ENCODE peak calls at places on chromosomes 13 and 19, in six cellular contexts. K, S, N, O, P and A are unnamed samples.

GRCh38 chr13:50224534-50224933 is 209.3 kb downstream of the KCNRG start:
- DNase-seq in K (no peak), S (no peak), N (peak), O (no peak), P (no peak), A (no peak)

GRCh38 chr13:110245421-110245899 is 61.5 kb downstream of the COL4A1 start:
- DNase-seq in K (peak), S (no peak), N (peak), O (peak), P (peak), A (no peak)

GRCh38 chr13:106110241-106110855 is 425.1 kb downstream of the EFNB2 start:
- DNase-seq in K (no peak), S (no peak), N (no peak), O (no peak), P (no peak), A (no peak)

GRCh38 chr19:20422616-20423205 is 142.9 kb downstream of the ZNF737 start:
- DNase-seq in K (no peak), S (no peak), N (peak), O (peak), P (no peak), A (no peak)

GRCh38 chr19:6065685-6066365 is 44.5 kb downstream of the RFX2 start:
- DNase-seq in K (peak), S (no peak), N (peak), O (no peak), P (peak), A (no peak)

GRCh38 chr19:23311551-23311950 is 61.4 kb upstream of the ZNF724 start:
- DNase-seq in K (no peak), S (no peak), N (no peak), O (no peak), P (no peak), A (no peak)

GRCh38 chr19:7905298-7905697 is 1.6 kb downstream of the MAP2K7 start:
- DNase-seq in K (no peak), S (no peak), N (no peak), O (no peak), P (no peak), A (no peak)

GRCh38 chr19:934865-935422 is 9.1 kb downstream of the ARID3A start:
- DNase-seq in K (peak), S (peak), N (peak), O (no peak), P (peak), A (no peak)

GRCh38 chr13:44904982-44905381 is 84.3 kb downstream of the NUFIP1 start:
- DNase-seq in K (peak), S (no peak), N (peak), O (no peak), P (peak), A (no peak)

GRCh38 chr19:4318460-4318859 is 14.1 kb downstream of the FSD1 start:
- DNase-seq in K (no peak), S (no peak), N (no peak), O (no peak), P (no peak), A (no peak)

GRCh38 chr13:42720116-42720857 is 61.1 kb upstream of the FAM216B start:
- DNase-seq in K (no peak), S (no peak), N (peak), O (no peak), P (peak), A (peak)

GRCh38 chr19:35349614-35350521 is 2.2 kb downstream of the FFAR1 start:
- DNase-seq in K (no peak), S (peak), N (no peak), O (no peak), P (no peak), A (no peak)

GRCh38 chr13:93690139-93690538 is 463.5 kb downstream of the GPC6 start:
- DNase-seq in K (no peak), S (no peak), N (peak), O (no peak), P (no peak), A (no peak)

GRCh38 chr13:106533101-106533939 is 2.1 kb downstream of the EFNB2 start:
- DNase-seq in K (peak), S (peak), N (peak), O (peak), P (peak), A (peak)

GRCh38 chr13:99039718-99040280 is 61.9 kb upstream of the DOCK9 start:
- DNase-seq in K (no peak), S (no peak), N (no peak), O (no peak), P (no peak), A (no peak)

GRCh38 chr13:93496985-93497673 is 270.5 kb downstream of the GPC6 start:
- DNase-seq in K (no peak), S (no peak), N (peak), O (peak), P (no peak), A (no peak)

GRCh38 chr19:55553217-55554182 is 8.2 kb upstream of the SBK3 start:
- DNase-seq in K (no peak), S (no peak), N (no peak), O (no peak), P (no peak), A (no peak)

GRCh38 chr13:26050568-26051230 is 1.1 kb downstream of the SHISA2 start:
- DNase-seq in K (no peak), S (peak), N (peak), O (peak), P (no peak), A (no peak)

GRCh38 chr13:36818483-36819063 is 449 bp upstream of the RFXAP start:
- DNase-seq in K (no peak), S (no peak), N (peak), O (no peak), P (no peak), A (no peak)

GRCh38 chr13:68261105-68261504 is 1031.0 kb upstream of the PCDH9 start:
- DNase-seq in K (no peak), S (no peak), N (no peak), O (no peak), P (no peak), A (no peak)

GRCh38 chr19:1911995-1912394 is 6.8 kb downstream of the ADAT3 start:
- DNase-seq in K (no peak), S (peak), N (no peak), O (no peak), P (no peak), A (no peak)

GRCh38 chr19:43820098-43820860 is 6.8 kb upstream of the ZNF283 start:
- DNase-seq in K (peak), S (no peak), N (peak), O (peak), P (peak), A (no peak)

GRCh38 chr19:21328402-21328801 is 808 bp downstream of the ZNF708 start:
- DNase-seq in K (no peak), S (no peak), N (no peak), O (no peak), P (no peak), A (no peak)

GRCh38 chr13:66117573-66117972 is 1112.6 kb downstream of the PCDH9 start:
- DNase-seq in K (no peak), S (no peak), N (no peak), O (no peak), P (no peak), A (no peak)

GRCh38 chr19:50897612-50898011 is 13.6 kb downstream of the KLK4 start:
- DNase-seq in K (no peak), S (no peak), N (no peak), O (no peak), P (no peak), A (no peak)

GRCh38 chr13:108322206-108322824 is 52.8 kb downstream of the TNFSF13B start:
- DNase-seq in K (no peak), S (no peak), N (peak), O (no peak), P (no peak), A (no peak)

GRCh38 chr13:97339019-97339988 is 94.7 kb upstream of the RAP2A start:
- DNase-seq in K (peak), S (peak), N (peak), O (no peak), P (peak), A (no peak)

GRCh38 chr13:114046447-114046846 is 72.6 kb upstream of the C13orf46 start:
- DNase-seq in K (no peak), S (no peak), N (no peak), O (no peak), P (no peak), A (no peak)

GRCh38 chr13:114042066-114042815 is 68.4 kb upstream of the C13orf46 start:
- DNase-seq in K (no peak), S (no peak), N (no peak), O (no peak), P (no peak), A (no peak)

GRCh38 chr13:114045113-114045735 is 71.3 kb upstream of the C13orf46 start:
- DNase-seq in K (no peak), S (no peak), N (no peak), O (no peak), P (no peak), A (no peak)

GRCh38 chr13:114043421-114044053 is 69.7 kb upstream of the C13orf46 start:
- DNase-seq in K (peak), S (no peak), N (peak), O (peak), P (peak), A (no peak)

DNA sequence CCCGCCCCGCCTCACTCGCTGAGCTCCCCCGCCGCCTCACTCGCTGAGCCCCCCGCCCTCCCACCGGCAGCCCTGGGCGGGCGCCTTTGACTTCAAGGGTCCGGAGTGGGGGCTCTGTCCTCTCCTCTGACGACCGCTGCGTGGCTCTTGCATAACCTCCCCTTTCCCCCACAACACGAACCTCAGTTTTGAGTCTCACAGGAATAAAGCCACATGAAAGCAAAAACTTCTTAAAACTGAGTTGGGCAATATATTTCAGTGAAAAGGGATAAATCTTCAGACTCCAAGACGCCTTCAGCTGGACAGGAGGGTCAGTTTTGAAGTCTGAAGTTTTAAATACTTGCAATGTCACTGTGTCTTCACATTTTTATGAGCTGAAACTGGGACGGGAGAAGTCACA is 70.6 kb upstream of the C13orf46 start:
- DNase-seq in K (no peak), S (no peak), N (peak), O (no peak), P (peak), A (no peak)
- TF ChIP-seq CTCF in K (no peak), S (no peak), N (no peak), O (no peak), P (no peak), A (no peak)

GRCh38 chr19:18001837-18002345 is 6.1 kb upstream of the ARRDC2 start:
- DNase-seq in K (no peak), S (peak), N (no peak), O (no peak), P (no peak), A (no peak)
- H3K4me3 ChIP-seq in K (peak), S (peak), N (peak), O (peak), P (peak), A (peak)

GRCh38 chr13:31367410-31367809 is 167.6 kb downstream of the B3GLCT start:
- DNase-seq in K (no peak), S (no peak), N (no peak), O (no peak), P (no peak), A (no peak)
- TF ChIP-seq CTCF in K (no peak), S (no peak), N (no peak), O (no peak), P (no peak), A (no peak)

GRCh38 chr13:83516781-83517180 is 365.5 kb downstream of the SLITRK1 start:
- DNase-seq in K (no peak), S (peak), N (no peak), O (no peak), P (no peak), A (no peak)

DNA sequence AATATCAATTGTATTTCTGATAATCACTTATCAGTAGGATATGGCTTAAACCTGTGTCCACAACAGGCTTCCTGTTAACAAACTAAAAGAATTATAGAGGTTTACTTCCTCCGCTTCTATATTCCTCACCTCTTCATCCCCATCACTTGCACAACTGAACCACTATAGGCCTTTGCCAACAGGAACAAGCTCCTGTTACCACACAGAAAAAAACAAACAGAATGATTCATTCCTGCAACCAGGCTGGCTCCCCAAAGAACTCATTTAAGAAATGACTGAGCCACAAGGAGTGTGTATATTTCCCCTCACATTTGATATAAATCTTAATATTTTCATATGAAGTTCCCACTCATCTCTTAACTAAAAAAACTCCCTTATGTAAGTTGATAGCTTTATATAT is 367.0 kb downstream of the SLITRK1 start:
- DNase-seq in K (no peak), S (no peak), N (peak), O (no peak), P (no peak), A (no peak)
- H3K4me3 ChIP-seq in K (no peak), S (no peak), N (no peak), O (no peak), P (no peak), A (no peak)

DNA sequence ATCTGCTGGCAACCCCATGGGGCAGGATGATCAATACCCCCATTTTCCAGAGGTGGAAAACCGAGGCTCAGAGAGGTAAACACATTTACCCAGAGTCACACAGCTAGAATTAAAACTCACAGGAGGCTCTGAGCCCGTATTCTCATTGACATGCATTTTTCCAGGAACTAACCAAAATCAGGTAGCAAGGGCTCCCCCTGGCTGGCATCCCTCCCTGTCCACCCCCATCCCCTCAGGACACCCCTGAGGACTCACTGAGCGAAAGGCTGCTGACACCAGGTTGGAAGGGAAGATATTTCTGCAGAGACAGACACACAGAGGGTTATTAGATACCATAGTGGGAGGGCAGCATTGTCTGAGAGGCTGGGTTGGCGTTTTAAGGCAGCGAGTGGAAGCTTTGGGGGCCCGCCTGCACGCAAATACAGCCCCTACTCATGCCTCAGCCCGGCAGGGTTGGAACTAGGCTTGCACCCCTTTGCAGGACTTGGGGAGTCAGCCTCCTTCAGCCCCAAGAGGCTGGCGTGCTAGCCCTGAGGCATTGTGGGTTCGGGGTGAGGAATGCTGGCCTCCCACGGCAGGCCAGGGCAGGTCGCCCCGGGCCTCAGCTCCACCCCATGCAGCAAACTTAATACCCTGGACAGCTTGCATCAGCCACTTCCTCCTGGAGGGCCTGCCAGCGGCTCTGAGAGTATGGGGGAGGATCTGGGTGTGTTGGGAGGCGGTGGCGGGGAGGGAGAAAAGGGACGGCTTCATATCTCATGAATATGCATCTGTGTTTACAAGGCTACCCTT is 3.9 kb downstream of the SLC1A5 start:
- DNase-seq in K (peak), S (peak), N (peak), O (peak), P (peak), A (no peak)
- TF ChIP-seq CTCF in K (no peak), S (no peak), N (peak), O (no peak), P (no peak), A (peak)

GRCh38 chr19:17454579-17454978 is 6.1 kb upstream of the TMEM221 start:
- DNase-seq in K (no peak), S (no peak), N (no peak), O (peak), P (no peak), A (no peak)
- H3K4me3 ChIP-seq in K (no peak), S (no peak), N (no peak), O (peak), P (no peak), A (no peak)

GRCh38 chr13:24407844-24408243 is 98.5 kb downstream of the C1QTNF9 start:
- DNase-seq in K (no peak), S (no peak), N (no peak), O (no peak), P (no peak), A (no peak)
- TF ChIP-seq CTCF in K (no peak), S (no peak), N (no peak), O (peak), P (no peak), A (peak)

GRCh38 chr13:85985791-85986190 is 186.6 kb upstream of the SLITRK6 start:
- DNase-seq in K (no peak), S (no peak), N (peak), O (no peak), P (no peak), A (no peak)

GRCh38 chr13:85982102-85982501 is 182.9 kb upstream of the SLITRK6 start:
- DNase-seq in K (no peak), S (no peak), N (no peak), O (no peak), P (no peak), A (no peak)
- H3K4me3 ChIP-seq in K (no peak), S (no peak), N (no peak), O (no peak), P (no peak), A (no peak)